ENCODE peak calls at places on chromosomes 4 and X, in eight cellular contexts. P is tibial nerve; D is effector memory CD4-positive, alpha-beta T cell; W is sigmoid colon; Y is thyroid gland; T is body of pancreas; V is endothelial cell of umbilical vein; N is pancreas. M is an unnamed sample. For H3K4me1, the result is how much of the 10 kb centered on the place peaks cover.

GRCh38 chr4:22895482-22895881 is 202.7 kb downstream of the GBA3 start:
- DNase-seq in Y (no peak), N (no peak), D (no peak), P (no peak), V (no peak), W (no peak), T (no peak), M (no peak)

GRCh38 chrX:150731795-150732194 is 38.6 kb downstream of the MTMR1 start:
- DNase-seq in D (no peak), V (no peak), T (no peak), N (no peak), P (no peak), W (no peak), Y (no peak), M (no peak)

GRCh38 chrX:103626855-103627254 is 1.9 kb upstream of the TCEAL1 start:
- DNase-seq in W (no peak), Y (no peak), P (no peak), N (no peak), V (peak), T (no peak), D (no peak), M (no peak)

GRCh38 chrX:150007356-150007755 is 69.1 kb upstream of the EOLA2 start:
- DNase-seq in T (no peak), V (peak), D (no peak), P (no peak), W (no peak), N (no peak), Y (no peak), M (no peak)

GRCh38 chr4:67375291-67375690 is 170.0 kb downstream of the CENPC start:
- DNase-seq in D (no peak), W (no peak), N (no peak), Y (no peak), T (no peak), P (no peak), V (no peak), M (no peak)

GRCh38 chr4:55424791-55425190 is 29.0 kb downstream of the TMEM165 start:
- DNase-seq in N (no peak), V (no peak), T (no peak), D (no peak), Y (no peak), W (no peak), P (no peak), M (no peak)

GRCh38 chr4:152197211-152197610 is 338.7 kb downstream of the FBXW7 start:
- DNase-seq in P (no peak), Y (no peak), N (no peak), T (no peak), D (no peak), V (peak), W (no peak), M (no peak)

GRCh38 chr4:140718240-140718639 is 37.9 kb downstream of the TBC1D9 start:
- DNase-seq in Y (no peak), T (no peak), V (peak), P (no peak), N (no peak), W (no peak), D (no peak), M (no peak)

GRCh38 chr4:96593422-96593821 is 753.5 kb downstream of the PDHA2 start:
- DNase-seq in D (no peak), P (no peak), Y (no peak), V (peak), N (peak), T (peak), W (no peak), M (no peak)

GRCh38 chrX:153953342-153953830 is 8.9 kb upstream of the RENBP start:
- DNase-seq in Y (peak), V (peak), T (peak), P (peak), N (peak), D (peak), W (peak), M (peak)

GRCh38 chr4:91116861-91117260 is 989.7 kb downstream of the CCSER1 start:
- DNase-seq in T (no peak), Y (no peak), N (no peak), P (no peak), W (no peak), V (peak), D (no peak), M (no peak)

GRCh38 chrX:69139516-69139915 is 25.7 kb downstream of the PJA1 start:
- DNase-seq in W (no peak), V (no peak), N (no peak), D (no peak), Y (no peak), T (no peak), P (no peak), M (no peak)

GRCh38 chr4:51932684-51933083 is 87.5 kb downstream of the LRRC66 start:
- DNase-seq in W (no peak), V (no peak), N (no peak), D (no peak), Y (no peak), T (no peak), P (no peak), M (no peak)

GRCh38 chrX:100477949-100478348 is 67.9 kb upstream of the PCDH19 start:
- DNase-seq in P (peak), V (no peak), W (no peak), N (no peak), D (no peak), T (no peak), Y (no peak), M (no peak)

GRCh38 chrX:108070891-108071290 is 20.5 kb downstream of the PSMD10 start:
- DNase-seq in T (no peak), N (no peak), W (no peak), P (no peak), V (peak), D (no peak), Y (no peak), M (no peak)

GRCh38 chr4:103021120-103021519 is 1.6 kb upstream of the SLC9B1 start:
- DNase-seq in T (no peak), Y (no peak), V (no peak), D (no peak), N (no peak), W (no peak), P (no peak), M (no peak)

GRCh38 chr4:77177196-77177595 is 20.2 kb downstream of the CCNG2 start:
- DNase-seq in V (no peak), D (no peak), N (no peak), Y (no peak), W (no peak), T (no peak), P (no peak), M (no peak)

GRCh38 chr4:24770111-24770584 is 25.2 kb upstream of the SOD3 start:
- DNase-seq in D (no peak), W (no peak), N (no peak), P (no peak), T (no peak), Y (no peak), V (peak), M (no peak)

GRCh38 chrX:50403903-50404302 is 66.7 kb downstream of the DGKK start:
- DNase-seq in V (no peak), P (no peak), N (no peak), D (no peak), W (no peak), T (no peak), Y (no peak), M (no peak)

GRCh38 chr4:48445704-48446103 is 37.4 kb upstream of the SLC10A4 start:
- DNase-seq in W (no peak), Y (no peak), N (no peak), V (peak), P (no peak), T (no peak), D (no peak), M (peak)

GRCh38 chr4:152188801-152189200 is 347.1 kb downstream of the FBXW7 start:
- DNase-seq in T (no peak), Y (no peak), W (no peak), D (no peak), N (no peak), P (no peak), V (no peak), M (no peak)

GRCh38 chr4:153521467-153521866 is 55.3 kb downstream of the TMEM131L start:
- DNase-seq in V (no peak), D (no peak), P (no peak), Y (no peak), N (no peak), T (no peak), W (no peak), M (peak)

GRCh38 chr4:173797296-173797695 is 267.3 kb upstream of the HAND2 start:
- DNase-seq in Y (no peak), N (no peak), P (no peak), T (no peak), D (no peak), W (no peak), V (no peak), M (no peak)

GRCh38 chr4:102696763-102697162 is 64.0 kb downstream of the MANBA start:
- DNase-seq in D (no peak), N (no peak), T (no peak), Y (no peak), V (no peak), P (no peak), W (no peak), M (no peak)

GRCh38 chr4:186727149-186727976 is 3.7 kb upstream of the FAT1 start:
- DNase-seq in W (no peak), T (no peak), N (no peak), V (no peak), P (no peak), D (no peak), Y (no peak), M (no peak)
- H3K27ac ChIP-seq in W (peak), T (peak), N (peak), V (no peak), P (peak), D (no peak), Y (peak), M (no peak)

GRCh38 chrX:40171513-40172168 is 73.9 kb upstream of the BCOR start:
- DNase-seq in Y (peak), V (peak), N (no peak), D (no peak), P (no peak), T (no peak), W (peak), M (peak)
- H3K4me1 ChIP-seq in Y (under half), V (under half), N (under half), D (under half), P (under half), T (under half), W (half or more), M (half or more)

GRCh38 chr4:162149644-162150043 is 14.2 kb downstream of the FSTL5 start:
- DNase-seq in D (no peak), T (no peak), V (no peak), Y (no peak), P (no peak), W (no peak), N (no peak), M (no peak)
- H3K27ac ChIP-seq in D (no peak), T (no peak), V (no peak), Y (no peak), P (no peak), W (no peak), N (no peak), M (no peak)

DNA sequence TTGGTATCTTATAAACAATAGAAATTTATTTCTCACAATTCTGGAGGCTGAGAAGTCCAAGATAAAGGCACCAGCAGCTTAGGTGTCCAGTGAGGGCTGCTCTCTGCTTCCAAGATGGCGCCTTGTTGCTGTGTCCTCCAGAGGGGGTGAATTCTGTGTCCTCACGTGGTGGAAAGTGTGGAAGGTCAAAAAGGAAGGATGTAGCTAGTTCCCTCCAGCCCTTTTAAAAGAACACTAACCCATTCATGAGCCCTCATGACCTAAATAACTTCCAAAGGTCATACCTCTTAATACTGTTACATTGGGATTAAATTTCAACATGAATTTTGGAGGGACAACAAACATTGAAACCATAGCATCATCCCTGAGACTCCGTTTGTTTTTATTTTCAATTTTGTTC is 48.8 kb downstream of the ZNF81 start:
- DNase-seq in P (no peak), D (no peak), W (no peak), Y (no peak), T (no peak), V (no peak), N (no peak), M (no peak)
- H3K4me1 ChIP-seq in P (under half), D (under half), W (under half), Y (under half), T (under half), V (under half), N (under half), M (under half)

DNA sequence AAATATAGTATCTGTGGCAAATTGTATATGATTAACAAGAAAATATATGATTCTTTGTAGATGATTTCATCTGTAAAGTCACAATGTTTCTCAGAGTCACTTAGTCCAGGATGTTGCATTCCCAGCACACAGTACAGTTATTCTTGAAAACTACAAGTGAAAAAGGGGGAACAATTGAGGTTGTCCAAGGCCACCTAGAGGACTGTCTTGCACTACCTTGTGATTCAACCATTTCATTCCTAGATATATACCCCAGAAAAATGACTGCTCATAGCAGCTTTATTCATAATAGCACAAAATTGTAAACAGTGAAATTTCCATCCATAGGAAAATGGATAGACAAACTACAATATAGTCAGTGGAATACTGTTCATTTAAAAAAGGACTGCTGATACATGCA is 16.0 kb downstream of the C4orf33 start:
- DNase-seq in N (no peak), P (no peak), V (no peak), D (no peak), T (no peak), W (no peak), Y (no peak), M (no peak)
- H3K27ac ChIP-seq in N (no peak), P (no peak), V (no peak), D (no peak), T (no peak), W (no peak), Y (no peak), M (no peak)

DNA sequence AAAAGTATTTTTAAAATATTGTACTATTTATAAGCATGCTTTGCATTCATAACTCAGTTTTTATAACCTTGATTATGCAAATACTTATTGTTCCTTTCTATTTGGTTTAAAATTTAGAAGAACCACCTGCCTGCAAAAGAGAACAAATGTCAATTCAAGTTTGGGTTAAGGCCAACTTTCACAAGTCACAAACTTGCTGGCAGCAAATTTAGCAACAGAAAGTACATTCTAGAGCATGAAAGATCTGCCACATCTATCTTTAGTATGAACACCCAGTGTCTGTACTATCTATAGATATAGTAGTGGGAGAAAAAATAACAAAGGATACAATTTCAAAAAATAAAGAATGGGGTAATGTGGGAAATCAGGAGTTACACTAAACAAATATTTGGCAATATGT is 1014.2 kb downstream of the C4orf33 start:
- DNase-seq in Y (no peak), V (no peak), P (no peak), T (no peak), N (no peak), D (no peak), W (no peak), M (no peak)
- H3K4me1 ChIP-seq in Y (under half), V (under half), P (under half), T (under half), N (under half), D (under half), W (under half), M (under half)

DNA sequence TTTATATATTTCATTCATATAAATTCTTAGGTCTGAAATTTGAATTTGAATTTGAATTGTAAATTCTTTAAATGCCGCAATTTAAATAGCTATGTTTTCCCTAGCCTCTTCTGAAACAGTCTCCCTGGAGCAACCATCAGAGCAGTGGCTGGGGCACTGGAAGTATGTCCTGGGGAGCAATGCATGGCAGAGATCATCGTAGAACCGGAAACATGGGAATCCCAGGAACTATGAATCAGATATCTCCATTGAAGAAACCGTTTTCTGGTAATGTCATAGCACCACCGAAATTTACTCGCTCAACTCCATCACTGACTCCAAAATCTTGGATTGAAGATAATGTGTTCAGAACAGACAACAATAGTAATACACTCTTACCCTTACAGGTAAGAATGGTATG is 4.9 kb downstream of the CPEB2 start:
- DNase-seq in N (no peak), D (no peak), Y (no peak), T (no peak), V (no peak), W (no peak), P (no peak), M (no peak)
- H3K27ac ChIP-seq in N (no peak), D (no peak), Y (no peak), T (no peak), V (no peak), W (peak), P (peak), M (no peak)

DNA sequence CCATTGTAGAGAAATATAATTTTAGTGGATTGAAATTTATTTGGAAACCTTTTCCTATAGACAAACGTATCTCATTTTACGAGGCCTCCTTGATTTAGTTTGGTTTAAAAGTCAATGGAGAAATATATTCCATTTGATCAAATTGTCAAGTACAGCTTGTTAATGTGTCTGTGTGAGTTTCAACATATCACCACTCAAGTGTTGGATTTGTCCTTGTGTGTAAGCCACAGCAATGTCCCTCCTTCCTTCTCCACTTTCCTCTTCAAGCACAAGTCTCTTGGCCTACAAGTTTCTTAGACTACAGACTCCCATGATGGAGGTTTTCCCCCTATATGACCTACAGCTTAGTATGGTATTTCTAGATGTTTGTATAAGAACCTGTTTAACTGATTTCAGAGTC is 104.7 kb downstream of the SYNPO2 start:
- DNase-seq in P (no peak), Y (no peak), N (no peak), D (no peak), V (no peak), T (no peak), W (no peak), M (no peak)
- H3K4me1 ChIP-seq in P (under half), Y (under half), N (under half), D (under half), V (under half), T (under half), W (half or more), M (under half)

DNA sequence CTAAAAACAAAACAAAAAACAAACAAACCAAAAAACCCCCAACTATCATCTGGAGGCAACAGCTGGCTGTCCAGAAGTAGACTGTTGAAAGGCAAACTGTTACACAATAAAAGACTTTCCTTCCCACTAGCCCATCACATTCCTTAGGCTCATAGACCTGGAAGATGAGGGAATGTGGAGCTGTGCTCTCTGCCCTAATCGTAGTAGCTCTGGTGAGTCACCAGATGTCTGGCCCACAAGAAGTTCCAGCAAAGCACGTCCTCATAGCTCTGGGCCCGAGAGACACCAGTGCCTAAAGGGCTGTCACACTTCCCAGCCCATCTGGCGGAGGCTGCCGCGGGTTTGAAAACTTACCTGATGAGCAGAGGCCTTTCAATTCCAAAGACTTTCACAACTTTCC is 81.7 kb upstream of the STOX2 start:
- DNase-seq in D (no peak), W (no peak), P (peak), V (no peak), Y (no peak), T (no peak), N (no peak), M (no peak)
- H3K27ac ChIP-seq in D (no peak), W (no peak), P (peak), V (no peak), Y (no peak), T (no peak), N (no peak), M (no peak)

GRCh38 chrX:16661495-16661894 is 11.5 kb downstream of the S100G start:
- DNase-seq in D (no peak), W (no peak), T (no peak), N (no peak), Y (no peak), V (no peak), P (no peak), M (no peak)
- H3K4me1 ChIP-seq in D (under half), W (under half), T (under half), N (under half), Y (under half), V (under half), P (under half), M (under half)

M was measured in OCI-LY7.